ENCODE peak calls at places on chromosomes 3 and 15, in six cellular contexts. One of them, this sample, is unnamed.

GRCh38 chr15:47991376-47991775 is 129.4 kb upstream of the SLC24A5 start:
- DNase-seq in astrocyte: peak; percentile 62
- DNase-seq in lower lobe of right lung: no peak
- DNase-seq in kidney: no peak
- DNase-seq in PC-3: no peak
- DNase-seq in neural progenitor cell: no peak
- DNase-seq in this sample: no peak

GRCh38 chr3:153595186-153595815 is 433.3 kb downstream of the RAP2B start:
- DNase-seq in astrocyte: peak; percentile 25
- DNase-seq in lower lobe of right lung: no peak
- DNase-seq in kidney: no peak
- DNase-seq in PC-3: peak; percentile 68
- DNase-seq in neural progenitor cell: peak; percentile 36
- DNase-seq in this sample: no peak

GRCh38 chr15:96585634-96586386 is 255.3 kb downstream of the NR2F2 start:
- DNase-seq in astrocyte: no peak
- DNase-seq in lower lobe of right lung: no peak
- DNase-seq in kidney: no peak
- DNase-seq in PC-3: peak; percentile 4
- DNase-seq in neural progenitor cell: peak; percentile 46
- DNase-seq in this sample: no peak

GRCh38 chr15:95448531-95449210 is 881.8 kb upstream of the NR2F2 start:
- DNase-seq in astrocyte: peak; percentile 34
- DNase-seq in lower lobe of right lung: no peak
- DNase-seq in kidney: no peak
- DNase-seq in PC-3: peak; percentile 60
- DNase-seq in neural progenitor cell: no peak
- DNase-seq in this sample: no peak

GRCh38 chr3:160450846-160451245 is 1.3 kb upstream of the TRIM59 start:
- DNase-seq in astrocyte: peak; percentile 90
- DNase-seq in lower lobe of right lung: no peak
- DNase-seq in kidney: no peak
- DNase-seq in PC-3: peak; percentile 60
- DNase-seq in neural progenitor cell: no peak
- DNase-seq in this sample: no peak

GRCh38 chr3:145006291-145006690 is 1034.7 kb downstream of the DIPK2A start:
- DNase-seq in astrocyte: no peak
- DNase-seq in lower lobe of right lung: no peak
- DNase-seq in kidney: no peak
- DNase-seq in PC-3: peak; percentile 5
- DNase-seq in neural progenitor cell: no peak
- DNase-seq in this sample: no peak

GRCh38 chr3:170740726-170741591 is 129.0 kb downstream of the RPL22L1 start:
- DNase-seq in astrocyte: peak; percentile 78
- DNase-seq in lower lobe of right lung: no peak
- DNase-seq in kidney: peak; percentile 68
- DNase-seq in PC-3: peak; percentile 93
- DNase-seq in neural progenitor cell: no peak
- DNase-seq in this sample: no peak

GRCh38 chr15:75136118-75136517 is 65.6 kb upstream of the C15orf39 start:
- DNase-seq in astrocyte: no peak
- DNase-seq in lower lobe of right lung: no peak
- DNase-seq in kidney: no peak
- DNase-seq in PC-3: no peak
- DNase-seq in neural progenitor cell: no peak
- DNase-seq in this sample: no peak

GRCh38 chr15:60120100-60120499 is 116.0 kb downstream of the FOXB1 start:
- DNase-seq in astrocyte: no peak
- DNase-seq in lower lobe of right lung: no peak
- DNase-seq in kidney: no peak
- DNase-seq in PC-3: no peak
- DNase-seq in neural progenitor cell: peak; percentile 62
- DNase-seq in this sample: no peak

GRCh38 chr15:29734917-29735572 is 87.2 kb downstream of the TJP1 start:
- DNase-seq in astrocyte: peak; percentile 40
- DNase-seq in lower lobe of right lung: no peak
- DNase-seq in kidney: peak; percentile 52
- DNase-seq in PC-3: peak; percentile 77
- DNase-seq in neural progenitor cell: no peak
- DNase-seq in this sample: no peak

GRCh38 chr3:141950572-141951493 is 74.4 kb downstream of the ATP1B3 start:
- DNase-seq in astrocyte: no peak
- DNase-seq in lower lobe of right lung: no peak
- DNase-seq in kidney: no peak
- DNase-seq in PC-3: no peak
- DNase-seq in neural progenitor cell: no peak
- DNase-seq in this sample: no peak

GRCh38 chr3:4994823-4995499 is 15.7 kb downstream of the BHLHE40 start:
- DNase-seq in astrocyte: peak; percentile 95
- DNase-seq in lower lobe of right lung: no peak
- DNase-seq in kidney: peak; percentile 95
- DNase-seq in PC-3: peak; percentile 92
- DNase-seq in neural progenitor cell: no peak
- DNase-seq in this sample: no peak

GRCh38 chr3:126683506-126683905 is 20.5 kb upstream of the CHCHD6 start:
- DNase-seq in astrocyte: no peak
- DNase-seq in lower lobe of right lung: no peak
- DNase-seq in kidney: no peak
- DNase-seq in PC-3: no peak
- DNase-seq in neural progenitor cell: no peak
- DNase-seq in this sample: no peak

GRCh38 chr3:126524429-126524988 is 554 bp downstream of the CHST13 start:
- DNase-seq in astrocyte: no peak
- DNase-seq in lower lobe of right lung: peak; percentile 62
- DNase-seq in kidney: peak; percentile 78
- DNase-seq in PC-3: no peak
- DNase-seq in neural progenitor cell: no peak
- DNase-seq in this sample: peak; percentile 74

GRCh38 chr3:58529516-58530353 is 7.3 kb downstream of the ACOX2 start:
- DNase-seq in astrocyte: no peak
- DNase-seq in lower lobe of right lung: no peak
- DNase-seq in kidney: peak; percentile 66
- DNase-seq in PC-3: peak; percentile 38
- DNase-seq in neural progenitor cell: peak; percentile 86
- DNase-seq in this sample: no peak

GRCh38 chr15:29129221-29129620 is 140.4 kb downstream of the NSMCE3 start:
- DNase-seq in astrocyte: no peak
- DNase-seq in lower lobe of right lung: peak; percentile 23
- DNase-seq in kidney: peak; percentile 15
- DNase-seq in PC-3: no peak
- DNase-seq in neural progenitor cell: no peak
- DNase-seq in this sample: peak; percentile 30

GRCh38 chr15:33091983-33092688 is 102.4 kb downstream of the FMN1 start:
- DNase-seq in astrocyte: no peak
- DNase-seq in lower lobe of right lung: no peak
- DNase-seq in kidney: no peak
- DNase-seq in PC-3: no peak
- DNase-seq in neural progenitor cell: no peak
- DNase-seq in this sample: no peak

GRCh38 chr3:183548262-183548769 is 7.2 kb downstream of the KLHL6 start:
- DNase-seq in astrocyte: peak; percentile 94
- DNase-seq in lower lobe of right lung: no peak
- DNase-seq in kidney: no peak
- DNase-seq in PC-3: peak; percentile 48
- DNase-seq in neural progenitor cell: peak; percentile 81
- DNase-seq in this sample: no peak

GRCh38 chr3:36729204-36730056 is 34.9 kb downstream of the DCLK3 start:
- DNase-seq in astrocyte: peak; percentile 43
- DNase-seq in lower lobe of right lung: no peak
- DNase-seq in kidney: no peak
- DNase-seq in PC-3: peak; percentile 73
- DNase-seq in neural progenitor cell: peak; percentile 44
- DNase-seq in this sample: no peak

GRCh38 chr15:38308242-38308641 is 55.6 kb downstream of the SPRED1 start:
- DNase-seq in astrocyte: no peak
- DNase-seq in lower lobe of right lung: no peak
- DNase-seq in kidney: no peak
- DNase-seq in PC-3: no peak
- DNase-seq in neural progenitor cell: no peak
- DNase-seq in this sample: no peak

GRCh38 chr15:57920916-57921315 is 144.6 kb downstream of the ALDH1A2 start:
- DNase-seq in astrocyte: no peak
- DNase-seq in lower lobe of right lung: no peak
- DNase-seq in kidney: no peak
- DNase-seq in PC-3: no peak
- DNase-seq in neural progenitor cell: no peak
- DNase-seq in this sample: no peak

GRCh38 chr15:40096094-40096876 is 12.4 kb downstream of the BMF start:
- DNase-seq in astrocyte: no peak
- DNase-seq in lower lobe of right lung: no peak
- DNase-seq in kidney: peak; percentile 3
- DNase-seq in PC-3: no peak
- DNase-seq in neural progenitor cell: no peak
- DNase-seq in this sample: no peak

GRCh38 chr3:4514321-4514720 is 21.2 kb downstream of the ITPR1 start:
- DNase-seq in astrocyte: no peak
- DNase-seq in lower lobe of right lung: no peak
- DNase-seq in kidney: no peak
- DNase-seq in PC-3: no peak
- DNase-seq in neural progenitor cell: no peak
- DNase-seq in this sample: no peak

GRCh38 chr3:146218880-146219866 is 31.7 kb downstream of the PLSCR4 start:
- DNase-seq in astrocyte: no peak
- DNase-seq in lower lobe of right lung: no peak
- DNase-seq in kidney: no peak
- DNase-seq in PC-3: peak; percentile 70
- DNase-seq in neural progenitor cell: peak; percentile 32
- DNase-seq in this sample: no peak

GRCh38 chr3:9727041-9727595 is 4.4 kb upstream of the BRPF1 start:
- DNase-seq in astrocyte: no peak
- DNase-seq in lower lobe of right lung: no peak
- DNase-seq in kidney: no peak
- DNase-seq in PC-3: no peak
- DNase-seq in neural progenitor cell: peak; percentile 69
- DNase-seq in this sample: no peak

GRCh38 chr15:85589873-85590272 is 204.9 kb downstream of the KLHL25 start:
- DNase-seq in astrocyte: peak; percentile 70
- DNase-seq in lower lobe of right lung: no peak
- DNase-seq in kidney: no peak
- DNase-seq in PC-3: peak; percentile 80
- DNase-seq in neural progenitor cell: no peak
- DNase-seq in this sample: no peak
- H3K4me1 ChIP-seq in astrocyte: peaks cover 25% of the 10 kb centered on the region
- H3K4me1 ChIP-seq in lower lobe of right lung: peaks cover 88% of the 10 kb centered on the region
- H3K4me1 ChIP-seq in kidney: peaks cover 39% of the 10 kb centered on the region
- H3K4me1 ChIP-seq in PC-3: peaks cover 71% of the 10 kb centered on the region
- H3K4me1 ChIP-seq in neural progenitor cell: peaks cover 6% of the 10 kb centered on the region
- H3K4me1 ChIP-seq in this sample: peaks cover 61% of the 10 kb centered on the region

GRCh38 chr3:50319181-50319871 is 3.2 kb downstream of the HYAL2 start:
- DNase-seq in astrocyte: no peak
- DNase-seq in lower lobe of right lung: no peak
- DNase-seq in kidney: no peak
- DNase-seq in PC-3: no peak
- DNase-seq in neural progenitor cell: no peak
- DNase-seq in this sample: no peak

GRCh38 chr3:50317303-50317702 is 5.2 kb downstream of the HYAL2 start:
- DNase-seq in astrocyte: no peak
- DNase-seq in lower lobe of right lung: peak; percentile 71
- DNase-seq in kidney: peak; percentile 85
- DNase-seq in PC-3: peak; percentile 25
- DNase-seq in neural progenitor cell: no peak
- DNase-seq in this sample: peak; percentile 73

GRCh38 chr3:50316657-50317242 is 5.8 kb downstream of the HYAL2 start:
- DNase-seq in astrocyte: peak; percentile 65
- DNase-seq in lower lobe of right lung: peak; percentile 93
- DNase-seq in kidney: peak; percentile 96
- DNase-seq in PC-3: peak; percentile 98
- DNase-seq in neural progenitor cell: no peak
- DNase-seq in this sample: peak; percentile 95

GRCh38 chr3:50318615-50319014 is 3.9 kb downstream of the HYAL2 start:
- DNase-seq in astrocyte: no peak
- DNase-seq in lower lobe of right lung: peak; percentile 61
- DNase-seq in kidney: no peak
- DNase-seq in PC-3: no peak
- DNase-seq in neural progenitor cell: no peak
- DNase-seq in this sample: no peak

GRCh38 chr3:50318163-50318562 is 4.4 kb downstream of the HYAL2 start:
- DNase-seq in astrocyte: no peak
- DNase-seq in lower lobe of right lung: no peak
- DNase-seq in kidney: no peak
- DNase-seq in PC-3: no peak
- DNase-seq in neural progenitor cell: no peak
- DNase-seq in this sample: no peak
- H3K27ac ChIP-seq in astrocyte: no peak overlapping the region
- H3K27ac ChIP-seq in lower lobe of right lung: peak overlapping the region; percentile 98
- H3K27ac ChIP-seq in kidney: no peak overlapping the region
- H3K27ac ChIP-seq in PC-3: peak overlapping the region; percentile 92
- H3K27ac ChIP-seq in neural progenitor cell: no peak overlapping the region
- H3K27ac ChIP-seq in this sample: peak overlapping the region; percentile 79

DNA sequence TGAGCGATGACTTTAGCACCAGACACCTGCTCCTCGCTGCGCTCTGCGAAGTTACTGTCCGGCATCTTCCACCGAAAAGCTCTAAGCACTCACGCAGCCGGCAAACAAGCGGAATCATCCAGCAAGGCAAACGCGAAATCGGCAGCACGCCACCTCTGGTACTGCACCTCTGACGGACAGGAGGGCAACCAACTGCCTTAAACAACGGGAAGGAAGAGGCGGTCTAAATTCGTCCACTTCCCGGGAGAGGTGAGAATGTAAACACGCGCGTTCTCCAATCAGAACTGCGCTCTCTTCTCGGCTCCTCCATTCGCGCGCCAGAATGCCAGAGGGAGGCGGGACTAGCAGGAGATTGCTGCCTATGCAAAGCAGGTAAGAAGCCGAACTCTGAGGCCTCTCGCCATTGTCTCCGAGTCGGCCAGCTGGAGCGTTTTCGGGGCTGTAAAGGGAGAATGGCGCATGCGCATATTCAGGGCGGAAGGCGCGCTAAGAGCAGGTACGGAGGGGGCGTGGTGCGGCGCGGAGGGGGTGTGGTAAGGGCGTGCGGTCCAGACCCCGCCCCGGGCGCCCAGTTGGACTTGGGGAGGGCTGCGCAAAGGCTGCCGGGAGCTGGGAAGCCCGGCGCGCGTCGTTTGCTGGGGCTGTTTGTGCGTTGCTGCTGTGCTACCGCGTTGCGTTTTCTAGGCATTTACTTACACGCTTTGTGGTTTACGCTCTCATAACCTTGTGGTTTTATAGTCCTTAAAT is at the start of the genes BTD and HACL1:
- DNase-seq in astrocyte: peak; percentile 98
- DNase-seq in lower lobe of right lung: peak; percentile 97
- DNase-seq in kidney: peak; percentile 99
- DNase-seq in PC-3: peak; percentile 99
- DNase-seq in neural progenitor cell: peak; percentile 100
- DNase-seq in this sample: peak; percentile 98
- TF ChIP-seq CTCF in astrocyte: no peak
- TF ChIP-seq CTCF in lower lobe of right lung: peak; percentile 38
- TF ChIP-seq CTCF in kidney: no peak
- TF ChIP-seq CTCF in PC-3: peak; percentile 28
- TF ChIP-seq CTCF in neural progenitor cell: peak; percentile 41
- TF ChIP-seq CTCF in this sample: no peak

GRCh38 chr3:52527039-52527731 is 6.5 kb downstream of the NT5DC2 start:
- DNase-seq in astrocyte: no peak
- DNase-seq in lower lobe of right lung: peak; percentile 60
- DNase-seq in kidney: peak; percentile 55
- DNase-seq in PC-3: no peak
- DNase-seq in neural progenitor cell: peak; percentile 15
- DNase-seq in this sample: peak; percentile 69
- H3K4me1 ChIP-seq in astrocyte: peaks cover 24% of the 10 kb centered on the region
- H3K4me1 ChIP-seq in lower lobe of right lung: peaks cover 64% of the 10 kb centered on the region
- H3K4me1 ChIP-seq in kidney: peaks cover 5% of the 10 kb centered on the region
- H3K4me1 ChIP-seq in PC-3: peaks cover 12% of the 10 kb centered on the region
- H3K4me1 ChIP-seq in neural progenitor cell: peaks cover 9% of the 10 kb centered on the region
- H3K4me1 ChIP-seq in this sample: peaks cover 51% of the 10 kb centered on the region